ENCODE peak calls at places on chromosomes 6 and 20, in five cellular contexts. One of them, this sample, is unnamed.

GRCh38 chr6:47016236-47016635 is 25.9 kb downstream of the ADGRF1 start:
- DNase-seq in endothelial cell: no peak
- DNase-seq in ELF-1: peak; percentile 21
- DNase-seq in SK-MEL-5: peak; percentile 13
- DNase-seq in stimulated activated effector memory CD8-positive, alpha-beta T cell treated with anti-CD3 and anti-CD28 coated beads, Interleukin-12 subunit alpha, Interleukin-12 subunit beta, amount 100 ng/mL, for 72 hours: no peak
- DNase-seq in this sample: no peak

GRCh38 chr20:45523833-45524232 is 8.4 kb upstream of the SPINT3 start:
- DNase-seq in endothelial cell: no peak
- DNase-seq in ELF-1: no peak
- DNase-seq in SK-MEL-5: no peak
- DNase-seq in stimulated activated effector memory CD8-positive, alpha-beta T cell treated with anti-CD3 and anti-CD28 coated beads, Interleukin-12 subunit alpha, Interleukin-12 subunit beta, amount 100 ng/mL, for 72 hours: no peak
- DNase-seq in this sample: no peak

GRCh38 chr20:61656198-61656597 is 404.1 kb downstream of the CDH4 start:
- DNase-seq in endothelial cell: no peak
- DNase-seq in ELF-1: no peak
- DNase-seq in SK-MEL-5: no peak
- DNase-seq in stimulated activated effector memory CD8-positive, alpha-beta T cell treated with anti-CD3 and anti-CD28 coated beads, Interleukin-12 subunit alpha, Interleukin-12 subunit beta, amount 100 ng/mL, for 72 hours: no peak
- DNase-seq in this sample: no peak

GRCh38 chr6:81515562-81516453 is 236.7 kb downstream of the TENT5A start:
- DNase-seq in endothelial cell: no peak
- DNase-seq in ELF-1: no peak
- DNase-seq in SK-MEL-5: peak; percentile 41
- DNase-seq in stimulated activated effector memory CD8-positive, alpha-beta T cell treated with anti-CD3 and anti-CD28 coated beads, Interleukin-12 subunit alpha, Interleukin-12 subunit beta, amount 100 ng/mL, for 72 hours: no peak
- DNase-seq in this sample: no peak

GRCh38 chr6:88869263-88870023 is 94.0 kb downstream of the RNGTT start:
- DNase-seq in endothelial cell: no peak
- DNase-seq in ELF-1: no peak
- DNase-seq in SK-MEL-5: peak; percentile 40
- DNase-seq in stimulated activated effector memory CD8-positive, alpha-beta T cell treated with anti-CD3 and anti-CD28 coated beads, Interleukin-12 subunit alpha, Interleukin-12 subunit beta, amount 100 ng/mL, for 72 hours: no peak
- DNase-seq in this sample: no peak

GRCh38 chr20:2798814-2799213 is 1.6 kb downstream of the CPXM1 start:
- DNase-seq in endothelial cell: no peak
- DNase-seq in ELF-1: peak; percentile 80
- DNase-seq in SK-MEL-5: peak; percentile 43
- DNase-seq in stimulated activated effector memory CD8-positive, alpha-beta T cell treated with anti-CD3 and anti-CD28 coated beads, Interleukin-12 subunit alpha, Interleukin-12 subunit beta, amount 100 ng/mL, for 72 hours: no peak
- DNase-seq in this sample: no peak

GRCh38 chr20:32828029-32828666 is 8.4 kb downstream of the MAPRE1 start:
- DNase-seq in endothelial cell: no peak
- DNase-seq in ELF-1: no peak
- DNase-seq in SK-MEL-5: no peak
- DNase-seq in stimulated activated effector memory CD8-positive, alpha-beta T cell treated with anti-CD3 and anti-CD28 coated beads, Interleukin-12 subunit alpha, Interleukin-12 subunit beta, amount 100 ng/mL, for 72 hours: no peak
- DNase-seq in this sample: no peak

GRCh38 chr6:49550413-49551125 is at the start of gene C6orf141:
- DNase-seq in endothelial cell: peak; percentile 21
- DNase-seq in ELF-1: peak; percentile 97
- DNase-seq in SK-MEL-5: no peak
- DNase-seq in stimulated activated effector memory CD8-positive, alpha-beta T cell treated with anti-CD3 and anti-CD28 coated beads, Interleukin-12 subunit alpha, Interleukin-12 subunit beta, amount 100 ng/mL, for 72 hours: no peak
- DNase-seq in this sample: no peak

GRCh38 chr6:158255974-158256601 is 56.2 kb upstream of the TULP4 start:
- DNase-seq in endothelial cell: no peak
- DNase-seq in ELF-1: no peak
- DNase-seq in SK-MEL-5: no peak
- DNase-seq in stimulated activated effector memory CD8-positive, alpha-beta T cell treated with anti-CD3 and anti-CD28 coated beads, Interleukin-12 subunit alpha, Interleukin-12 subunit beta, amount 100 ng/mL, for 72 hours: no peak
- DNase-seq in this sample: no peak

GRCh38 chr20:57801046-57801445 is 91.2 kb upstream of the PMEPA1 start:
- DNase-seq in endothelial cell: no peak
- DNase-seq in ELF-1: no peak
- DNase-seq in SK-MEL-5: no peak
- DNase-seq in stimulated activated effector memory CD8-positive, alpha-beta T cell treated with anti-CD3 and anti-CD28 coated beads, Interleukin-12 subunit alpha, Interleukin-12 subunit beta, amount 100 ng/mL, for 72 hours: no peak
- DNase-seq in this sample: no peak

GRCh38 chr20:18928626-18929025 is 115.0 kb downstream of the SCP2D1 start:
- DNase-seq in endothelial cell: no peak
- DNase-seq in ELF-1: no peak
- DNase-seq in SK-MEL-5: no peak
- DNase-seq in stimulated activated effector memory CD8-positive, alpha-beta T cell treated with anti-CD3 and anti-CD28 coated beads, Interleukin-12 subunit alpha, Interleukin-12 subunit beta, amount 100 ng/mL, for 72 hours: no peak
- DNase-seq in this sample: no peak

GRCh38 chr6:165737396-165737795 is 74.4 kb upstream of the PDE10A start:
- DNase-seq in endothelial cell: no peak
- DNase-seq in ELF-1: no peak
- DNase-seq in SK-MEL-5: no peak
- DNase-seq in stimulated activated effector memory CD8-positive, alpha-beta T cell treated with anti-CD3 and anti-CD28 coated beads, Interleukin-12 subunit alpha, Interleukin-12 subunit beta, amount 100 ng/mL, for 72 hours: no peak
- DNase-seq in this sample: no peak

GRCh38 chr6:135955106-135955505 is 103.6 kb downstream of the PDE7B start:
- DNase-seq in endothelial cell: no peak
- DNase-seq in ELF-1: no peak
- DNase-seq in SK-MEL-5: no peak
- DNase-seq in stimulated activated effector memory CD8-positive, alpha-beta T cell treated with anti-CD3 and anti-CD28 coated beads, Interleukin-12 subunit alpha, Interleukin-12 subunit beta, amount 100 ng/mL, for 72 hours: no peak
- DNase-seq in this sample: no peak

GRCh38 chr20:63087872-63088680 is 81.3 kb upstream of the BHLHE23 start:
- DNase-seq in endothelial cell: no peak
- DNase-seq in ELF-1: no peak
- DNase-seq in SK-MEL-5: no peak
- DNase-seq in stimulated activated effector memory CD8-positive, alpha-beta T cell treated with anti-CD3 and anti-CD28 coated beads, Interleukin-12 subunit alpha, Interleukin-12 subunit beta, amount 100 ng/mL, for 72 hours: no peak
- DNase-seq in this sample: no peak

GRCh38 chr6:6008648-6009421 is 2.1 kb upstream of the NRN1 start:
- DNase-seq in endothelial cell: peak; percentile 93
- DNase-seq in ELF-1: peak; percentile 91
- DNase-seq in SK-MEL-5: peak; percentile 96
- DNase-seq in stimulated activated effector memory CD8-positive, alpha-beta T cell treated with anti-CD3 and anti-CD28 coated beads, Interleukin-12 subunit alpha, Interleukin-12 subunit beta, amount 100 ng/mL, for 72 hours: peak; percentile 62
- DNase-seq in this sample: no peak

GRCh38 chr6:95866732-95867131 is 149.0 kb upstream of the FUT9 start:
- DNase-seq in endothelial cell: peak; percentile 13
- DNase-seq in ELF-1: no peak
- DNase-seq in SK-MEL-5: peak; percentile 53
- DNase-seq in stimulated activated effector memory CD8-positive, alpha-beta T cell treated with anti-CD3 and anti-CD28 coated beads, Interleukin-12 subunit alpha, Interleukin-12 subunit beta, amount 100 ng/mL, for 72 hours: no peak
- DNase-seq in this sample: no peak

GRCh38 chr20:60172306-60172984 is 214.2 kb downstream of the CDH26 start:
- DNase-seq in endothelial cell: no peak
- DNase-seq in ELF-1: no peak
- DNase-seq in SK-MEL-5: no peak
- DNase-seq in stimulated activated effector memory CD8-positive, alpha-beta T cell treated with anti-CD3 and anti-CD28 coated beads, Interleukin-12 subunit alpha, Interleukin-12 subunit beta, amount 100 ng/mL, for 72 hours: no peak
- DNase-seq in this sample: no peak

GRCh38 chr6:74879234-74879633 is 326.6 kb downstream of the COL12A1 start:
- DNase-seq in endothelial cell: no peak
- DNase-seq in ELF-1: no peak
- DNase-seq in SK-MEL-5: no peak
- DNase-seq in stimulated activated effector memory CD8-positive, alpha-beta T cell treated with anti-CD3 and anti-CD28 coated beads, Interleukin-12 subunit alpha, Interleukin-12 subunit beta, amount 100 ng/mL, for 72 hours: no peak
- DNase-seq in this sample: no peak

GRCh38 chr6:50602191-50602810 is 111.0 kb upstream of the TFAP2D start:
- DNase-seq in endothelial cell: peak; percentile 30
- DNase-seq in ELF-1: no peak
- DNase-seq in SK-MEL-5: peak; percentile 60
- DNase-seq in stimulated activated effector memory CD8-positive, alpha-beta T cell treated with anti-CD3 and anti-CD28 coated beads, Interleukin-12 subunit alpha, Interleukin-12 subunit beta, amount 100 ng/mL, for 72 hours: no peak
- DNase-seq in this sample: no peak

GRCh38 chr20:31707994-31708744 is 14.5 kb downstream of the BCL2L1 start:
- DNase-seq in endothelial cell: no peak
- DNase-seq in ELF-1: no peak
- DNase-seq in SK-MEL-5: no peak
- DNase-seq in stimulated activated effector memory CD8-positive, alpha-beta T cell treated with anti-CD3 and anti-CD28 coated beads, Interleukin-12 subunit alpha, Interleukin-12 subunit beta, amount 100 ng/mL, for 72 hours: no peak
- DNase-seq in this sample: no peak

GRCh38 chr20:24708411-24709295 is 239.2 kb downstream of the SYNDIG1 start:
- DNase-seq in endothelial cell: no peak
- DNase-seq in ELF-1: no peak
- DNase-seq in SK-MEL-5: no peak
- DNase-seq in stimulated activated effector memory CD8-positive, alpha-beta T cell treated with anti-CD3 and anti-CD28 coated beads, Interleukin-12 subunit alpha, Interleukin-12 subunit beta, amount 100 ng/mL, for 72 hours: no peak
- DNase-seq in this sample: no peak

GRCh38 chr6:7846971-7847818 is 63.4 kb downstream of the TXNDC5 start:
- DNase-seq in endothelial cell: no peak
- DNase-seq in ELF-1: no peak
- DNase-seq in SK-MEL-5: no peak
- DNase-seq in stimulated activated effector memory CD8-positive, alpha-beta T cell treated with anti-CD3 and anti-CD28 coated beads, Interleukin-12 subunit alpha, Interleukin-12 subunit beta, amount 100 ng/mL, for 72 hours: no peak
- DNase-seq in this sample: no peak

GRCh38 chr20:22339091-22339881 is 245.1 kb downstream of the FOXA2 start:
- DNase-seq in endothelial cell: peak; percentile 70
- DNase-seq in ELF-1: peak; percentile 36
- DNase-seq in SK-MEL-5: peak; percentile 83
- DNase-seq in stimulated activated effector memory CD8-positive, alpha-beta T cell treated with anti-CD3 and anti-CD28 coated beads, Interleukin-12 subunit alpha, Interleukin-12 subunit beta, amount 100 ng/mL, for 72 hours: no peak
- DNase-seq in this sample: no peak

GRCh38 chr20:59331721-59332329 is 31.4 kb downstream of the EDN3 start:
- DNase-seq in endothelial cell: no peak
- DNase-seq in ELF-1: no peak
- DNase-seq in SK-MEL-5: no peak
- DNase-seq in stimulated activated effector memory CD8-positive, alpha-beta T cell treated with anti-CD3 and anti-CD28 coated beads, Interleukin-12 subunit alpha, Interleukin-12 subunit beta, amount 100 ng/mL, for 72 hours: no peak
- DNase-seq in this sample: no peak

GRCh38 chr20:58650181-58650775 is 805 bp upstream of the STX16 start:
- DNase-seq in endothelial cell: peak; percentile 41
- DNase-seq in ELF-1: peak; percentile 23
- DNase-seq in SK-MEL-5: no peak
- DNase-seq in stimulated activated effector memory CD8-positive, alpha-beta T cell treated with anti-CD3 and anti-CD28 coated beads, Interleukin-12 subunit alpha, Interleukin-12 subunit beta, amount 100 ng/mL, for 72 hours: no peak
- DNase-seq in this sample: no peak